ENCODE peak calls at places on chromosomes 11 and 22, in six cellular contexts. Q is lower lobe of right lung, H is OCI-LY7, M is endothelial cell of umbilical vein, J is pancreas, N is body of pancreas. A is an unnamed sample.

GRCh38 chr11:17414992-17415391 is 26.5 kb upstream of the KCNJ11 start:
- DNase-seq in Q (peak; percentile 19), N (no peak), M (no peak), J (no peak), H (no peak), A (no peak)

GRCh38 chr22:39908737-39909136 is 7.9 kb downstream of the GRAP2 start:
- DNase-seq in J (no peak), H (no peak), Q (no peak), N (no peak), M (no peak), A (no peak)

GRCh38 chr11:60193687-60194433 is 11.0 kb upstream of the MS4A6A start:
- DNase-seq in Q (no peak), N (peak; percentile 69), J (peak; percentile 29), H (peak; percentile 61), M (peak; percentile 98), A (no peak)

GRCh38 chr22:43829904-43830851 is 18.1 kb upstream of the EFCAB6 start:
- DNase-seq in M (no peak), H (no peak), Q (peak; percentile 56), J (no peak), N (no peak), A (no peak)

GRCh38 chr11:38498721-38499120 is 1900.7 kb upstream of the RAG2 start:
- DNase-seq in Q (no peak), H (no peak), M (no peak), J (no peak), N (no peak), A (no peak)

GRCh38 chr11:2270322-2271076 is at the start of gene ASCL2:
- DNase-seq in N (no peak), Q (no peak), H (no peak), M (no peak), J (no peak), A (peak; percentile 85)

GRCh38 chr11:80388133-80388532 is 947.3 kb upstream of the TENM4 start:
- DNase-seq in J (no peak), M (no peak), Q (no peak), H (no peak), N (no peak), A (no peak)

GRCh38 chr22:21855715-21856114 is 11.7 kb downstream of the MAPK1 start:
- DNase-seq in M (no peak), H (no peak), N (no peak), J (no peak), Q (no peak), A (no peak)

GRCh38 chr11:68598816-68599653 is 85.3 kb upstream of the GAL start:
- DNase-seq in H (no peak), M (no peak), Q (no peak), J (no peak), N (no peak), A (no peak)

GRCh38 chr11:132258865-132259264 is 888.5 kb downstream of the NTM start:
- DNase-seq in N (no peak), M (no peak), Q (no peak), J (no peak), H (no peak), A (no peak)

GRCh38 chr11:47487421-47487820 is 38.5 kb upstream of the RAPSN start:
- DNase-seq in M (no peak), J (no peak), N (no peak), Q (no peak), H (no peak), A (no peak)

GRCh38 chr22:48876951-48877350 is 950.7 kb downstream of the BRD1 start:
- DNase-seq in H (no peak), Q (no peak), M (no peak), N (no peak), J (no peak), A (no peak)

GRCh38 chr11:862704-863388 is 20.2 kb downstream of the TSPAN4 start:
- DNase-seq in Q (no peak), N (no peak), H (no peak), M (no peak), J (no peak), A (no peak)

GRCh38 chr11:86802601-86803051 is 2.3 kb downstream of the PRSS23 start:
- DNase-seq in M (peak; percentile 80), H (peak; percentile 5), N (peak; percentile 39), Q (no peak), J (no peak), A (no peak)

GRCh38 chr22:17891427-17892167 is 117.3 kb upstream of the BID start:
- DNase-seq in Q (no peak), N (peak; percentile 44), M (no peak), H (no peak), J (no peak), A (no peak)

GRCh38 chr11:114017723-114018122 is 41.8 kb upstream of the ZBTB16 start:
- DNase-seq in J (no peak), Q (no peak), H (no peak), M (no peak), N (no peak), A (no peak)

GRCh38 chr11:60428517-60428916 is 855 bp upstream of the MS4A5 start:
- DNase-seq in N (no peak), J (no peak), M (no peak), H (no peak), Q (no peak), A (no peak)

GRCh38 chr11:129440028-129440630 is 64.5 kb downstream of the BARX2 start:
- DNase-seq in H (no peak), J (peak; percentile 72), M (no peak), Q (no peak), N (peak; percentile 73), A (no peak)

GRCh38 chr11:10658621-10659338 is 34.8 kb downstream of the IRAG1 start:
- DNase-seq in N (no peak), H (no peak), J (no peak), M (no peak), Q (no peak), A (no peak)

GRCh38 chr11:10659339-10660216 is 34.0 kb downstream of the IRAG1 start:
- DNase-seq in N (no peak), H (no peak), Q (no peak), J (no peak), M (peak; percentile 90), A (no peak)

GRCh38 chr11:10655227-10655626 is 38.3 kb downstream of the IRAG1 start:
- DNase-seq in N (no peak), M (no peak), H (no peak), Q (no peak), J (no peak), A (no peak)

GRCh38 chr11:10655931-10656576 is 37.5 kb downstream of the IRAG1 start:
- DNase-seq in M (no peak), Q (no peak), N (no peak), H (no peak), J (no peak), A (no peak)

GRCh38 chr11:10657308-10658271 is 36.0 kb downstream of the IRAG1 start:
- DNase-seq in H (no peak), N (no peak), Q (no peak), J (no peak), M (peak; percentile 54), A (no peak)
- H3K4me1 ChIP-seq in H (no peaks in the 10 kb centered on the region), N (peaks cover 5% of the 10 kb centered on the region), Q (peaks cover 81% of the 10 kb centered on the region), J (peaks cover 3% of the 10 kb centered on the region), M (peaks cover 34% of the 10 kb centered on the region), A (peaks cover 82% of the 10 kb centered on the region)

DNA sequence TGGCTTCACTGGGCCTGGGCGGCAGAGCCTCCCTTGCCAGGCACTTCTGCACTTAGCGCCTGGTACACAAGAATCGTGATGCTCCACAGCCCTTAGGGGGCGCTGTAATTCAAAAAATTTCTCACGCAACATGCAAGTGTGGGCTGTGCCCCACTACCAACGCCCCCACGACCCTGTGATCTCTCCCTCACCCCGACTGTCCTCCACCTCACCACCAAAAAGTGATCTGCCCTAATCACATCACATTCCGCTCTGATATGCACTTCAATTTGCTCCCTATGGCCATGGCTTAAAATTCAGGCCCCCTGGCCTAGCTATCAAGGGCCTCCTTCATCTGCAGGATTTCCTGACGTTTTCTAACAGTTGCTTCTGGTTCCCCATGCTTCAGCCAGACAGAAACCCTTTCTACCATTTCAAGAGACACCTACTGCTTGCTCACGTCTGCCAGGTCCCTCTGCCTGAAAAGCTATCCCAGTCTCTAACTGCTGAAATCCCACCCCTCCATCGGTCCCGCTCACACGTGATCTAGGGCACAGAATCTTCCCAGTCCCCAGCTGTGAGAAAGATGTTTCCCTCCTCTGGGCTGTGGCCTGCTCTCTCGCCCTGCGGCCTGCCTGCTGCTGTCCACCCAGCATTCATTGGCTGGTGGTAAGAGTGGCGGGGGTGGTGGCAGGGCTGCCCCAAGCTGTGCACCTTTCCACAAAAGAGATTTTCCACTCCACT is 27.9 kb upstream of the LRRC32 start:
- DNase-seq in H (peak; percentile 50), N (no peak), J (no peak), M (no peak), Q (no peak), A (no peak)
- TF ChIP-seq CTCF in H (peak; percentile 81), N (no peak), J (no peak), M (peak; percentile 19), Q (no peak), A (no peak)

GRCh38 chr11:35190804-35191348 is 51.9 kb downstream of the CD44 start:
- DNase-seq in N (no peak), J (no peak), M (no peak), Q (no peak), H (no peak), A (no peak)
- H3K27ac ChIP-seq in N (no peak overlapping the region), J (no peak overlapping the region), M (no peak overlapping the region), Q (peak overlapping the region; percentile 4), H (no peak overlapping the region), A (peak overlapping the region; percentile 33)

DNA sequence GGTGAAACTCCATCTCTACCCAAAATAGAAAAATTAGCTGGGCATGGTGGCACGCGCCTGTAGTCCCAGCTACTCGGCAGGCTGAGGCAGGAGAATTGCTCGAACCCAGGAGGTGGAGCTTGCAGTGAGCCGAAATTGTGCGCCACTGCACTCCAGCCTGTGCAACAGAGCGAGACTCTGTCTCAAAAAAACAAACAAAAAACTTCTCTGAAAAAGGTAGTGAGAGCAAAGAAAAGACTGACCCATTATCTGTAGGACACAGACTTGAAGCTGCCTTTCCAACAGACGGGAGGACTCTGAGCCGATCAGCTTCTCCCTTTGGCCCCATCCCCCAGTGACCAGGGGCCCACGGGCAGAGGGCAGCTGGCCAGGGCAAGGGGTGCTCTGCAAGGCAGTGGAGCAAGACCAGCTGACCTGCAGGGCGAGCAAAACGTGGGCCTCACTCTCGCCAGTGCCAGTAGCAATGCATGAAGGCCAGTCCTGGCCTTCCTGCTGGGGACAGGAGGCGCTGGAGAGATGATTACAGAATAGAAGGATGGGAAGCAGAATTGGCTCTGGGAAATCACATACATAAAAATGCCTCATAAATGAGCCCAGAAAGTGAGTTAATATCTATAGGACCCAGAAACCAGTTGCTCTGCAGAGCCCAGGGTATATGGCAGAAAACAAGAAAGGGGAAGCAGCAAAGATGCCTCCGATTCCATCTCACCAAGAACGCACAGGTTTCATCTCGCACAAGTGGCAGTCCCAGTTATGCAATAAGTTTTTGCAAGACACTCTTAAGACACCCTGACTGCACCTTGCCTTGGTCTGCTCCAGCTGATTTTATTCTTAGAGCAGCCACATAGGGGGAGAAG is 2.8 kb downstream of the EHD1 start:
- DNase-seq in J (no peak), Q (no peak), H (peak; percentile 66), M (peak; percentile 20), N (no peak), A (no peak)
- H3K4me1 ChIP-seq in J (peaks cover 22% of the 10 kb centered on the region), Q (peaks cover 87% of the 10 kb centered on the region), H (peaks cover 76% of the 10 kb centered on the region), M (peaks cover 37% of the 10 kb centered on the region), N (peaks cover 46% of the 10 kb centered on the region), A (peaks cover 38% of the 10 kb centered on the region)